ENCODE peak calls at places on chromosomes 16 and 17, in four cellular contexts. J is A549, P is neural progenitor cell, U is foreskin fibroblast. L is an unnamed sample.
A peak's percentile ranks its signal among the peaks of the same experiment; 100 is the strongest.

GRCh38 chr17:62720126-62720850 is 87.8 kb downstream of the MARCHF10 start:
- DNase-seq in J (peak; percentile 55), P (peak; percentile 33), U (no peak), L (no peak)

GRCh38 chr17:7582401-7583252 is 1.0 kb upstream of the MPDU1 start:
- DNase-seq in J (no peak), P (no peak), U (no peak), L (no peak)

GRCh38 chr17:11551442-11551841 is 46.8 kb upstream of the DNAH9 start:
- DNase-seq in J (no peak), P (no peak), U (no peak), L (no peak)

GRCh38 chr17:67435122-67435521 is 58.0 kb downstream of the PITPNC1 start:
- DNase-seq in J (no peak), P (no peak), U (no peak), L (no peak)

GRCh38 chr16:69116911-69117310 is 11.5 kb downstream of the HAS3 start:
- DNase-seq in J (no peak), P (no peak), U (no peak), L (no peak)

GRCh38 chr16:13453938-13454553 is 465.9 kb upstream of the ERCC4 start:
- DNase-seq in J (peak; percentile 16), P (peak; percentile 60), U (peak; percentile 76), L (peak; percentile 24)

GRCh38 chr16:4317471-4318170 is 1.8 kb downstream of the GLIS2 start:
- DNase-seq in J (peak; percentile 82), P (peak; percentile 84), U (peak; percentile 50), L (no peak)

GRCh38 chr16:87150359-87151280 is 166.6 kb downstream of the C16orf95 start:
- DNase-seq in J (no peak), P (no peak), U (no peak), L (no peak)

GRCh38 chr17:1160591-1161041 is 19.2 kb downstream of the ABR start:
- DNase-seq in J (no peak), P (no peak), U (no peak), L (no peak)

GRCh38 chr17:47703671-47704070 is 9.7 kb downstream of the TBKBP1 start:
- DNase-seq in J (no peak), P (no peak), U (no peak), L (no peak)

GRCh38 chr16:22191966-22192260 is 14.2 kb upstream of the EEF2K start:
- DNase-seq in J (no peak), P (no peak), U (peak; percentile 42), L (no peak)

GRCh38 chr16:53849585-53849984 is 145.6 kb downstream of the FTO start:
- DNase-seq in J (no peak), P (no peak), U (no peak), L (no peak)

GRCh38 chr16:84055801-84056634 is 13.4 kb upstream of the SLC38A8 start:
- DNase-seq in J (no peak), P (no peak), U (no peak), L (no peak)

GRCh38 chr17:56817066-56817465 is 16.7 kb downstream of the C17orf67 start:
- DNase-seq in J (no peak), P (no peak), U (no peak), L (no peak)

GRCh38 chr17:6903516-6903915 is 72.0 kb upstream of the TEKT1 start:
- DNase-seq in J (no peak), P (no peak), U (no peak), L (no peak)

GRCh38 chr17:56603486-56604238 is 10.2 kb downstream of the NOG start:
- DNase-seq in J (no peak), P (no peak), U (no peak), L (no peak)

GRCh38 chr17:55340726-55341125 is 76.0 kb downstream of the HLF start:
- DNase-seq in J (no peak), P (no peak), U (peak; percentile 33), L (no peak)

GRCh38 chr16:81005644-81006471 is 827 bp downstream of the CMC2 start:
- DNase-seq in J (peak; percentile 57), P (peak; percentile 48), U (peak; percentile 44), L (no peak)

GRCh38 chr16:81003610-81004460 is 2.9 kb downstream of the CMC2 start:
- DNase-seq in J (no peak), P (no peak), U (no peak), L (no peak)

GRCh38 chr16:81004646-81005353 is 1.9 kb downstream of the CMC2 start:
- DNase-seq in J (peak; percentile 50), P (peak; percentile 75), U (peak; percentile 77), L (peak; percentile 29)

GRCh38 chr16:81008151-81008789 is 1.3 kb downstream of the CENPN start:
- DNase-seq in J (no peak), P (no peak), U (no peak), L (no peak)

GRCh38 chr16:81006472-81007311 is at the start of the genes CENPN and CMC2:
- DNase-seq in J (peak; percentile 99), P (peak; percentile 99), U (peak; percentile 99), L (peak; percentile 98)
- TF ChIP-seq CTCF in J (no peak), P (no peak), U (no peak), L (no peak)

GRCh38 chr17:29622337-29623282 is at the start of gene CORO6:
- DNase-seq in J (peak; percentile 50), P (peak; percentile 92), U (peak; percentile 71), L (peak; percentile 75)
- H3K4me3 ChIP-seq in J (peak within 1 kb of the TSS; percentile 61), P (peak within 1 kb of the TSS; percentile 75), U (peak within 1 kb of the TSS; percentile 70), L (peak within 1 kb of the TSS; percentile 69)

DNA sequence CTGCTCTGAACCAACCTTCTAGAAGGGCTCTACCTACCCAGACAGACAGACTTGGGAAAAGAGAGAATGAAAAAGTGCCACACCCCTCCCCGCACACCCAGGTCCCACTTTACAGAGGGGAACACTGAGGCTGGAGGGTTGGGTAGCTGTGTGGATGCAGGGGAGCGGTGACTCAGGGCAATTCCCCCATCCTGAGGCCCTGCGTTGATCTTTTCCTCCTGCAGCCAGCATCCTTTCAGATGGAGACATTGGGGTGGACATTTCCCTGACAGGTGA is 10.0 kb downstream of the CETP start:
- DNase-seq in J (no peak), P (no peak), U (no peak), L (no peak)
- TF ChIP-seq CTCF in J (no peak), P (no peak), U (no peak), L (no peak)

GRCh38 chr16:79164378-79164720 is 436.2 kb downstream of the MAF start:
- DNase-seq in J (no peak), P (no peak), U (no peak), L (no peak)
- H3K4me3 ChIP-seq in J (no peak overlapping the region), P (no peak overlapping the region), U (no peak overlapping the region), L (no peak overlapping the region)

DNA sequence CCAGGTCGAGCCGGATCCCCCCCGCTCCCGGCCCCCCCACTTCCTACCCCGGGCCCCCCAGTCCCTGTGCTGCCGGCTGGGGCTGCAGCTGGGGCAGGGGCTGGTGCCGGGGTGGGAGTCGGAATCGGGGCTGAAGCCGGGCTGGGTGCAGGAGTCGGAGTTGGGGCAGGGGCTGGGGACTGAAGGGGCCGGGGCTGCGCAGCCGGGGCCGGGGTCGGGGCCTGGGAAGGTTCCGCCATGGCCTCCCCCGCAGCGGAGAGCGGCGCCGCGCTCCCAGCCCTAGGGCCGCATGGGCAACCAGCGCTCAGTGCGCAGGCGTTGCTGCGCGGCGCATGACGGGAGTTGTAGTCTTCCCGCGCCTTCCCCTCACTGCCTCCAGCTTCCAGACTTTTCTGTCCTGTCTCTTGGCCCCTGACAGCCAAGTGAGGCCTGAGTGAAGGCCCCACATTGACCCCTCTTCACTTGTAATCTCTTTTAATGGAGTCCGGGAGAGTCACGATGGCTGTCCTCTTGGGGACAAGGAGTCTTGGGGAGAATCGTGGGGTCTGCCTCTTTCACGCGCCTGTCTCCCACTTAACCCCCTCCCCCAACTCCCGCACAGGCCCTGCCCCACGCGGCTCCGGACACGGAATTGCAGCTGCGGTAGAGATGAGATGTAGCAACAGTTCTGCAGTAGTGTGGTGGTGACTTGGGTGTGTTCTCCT is at the start of gene KAT2A:
- DNase-seq in J (peak; percentile 89), P (peak; percentile 93), U (peak; percentile 95), L (peak; percentile 89)
- TF ChIP-seq CTCF in J (no peak), P (no peak), U (no peak), L (no peak)

GRCh38 chr16:65123846-65124513 is 2.1 kb upstream of the CDH11 start:
- DNase-seq in J (no peak), P (peak; percentile 14), U (no peak), L (no peak)

GRCh38 chr16:65121870-65122723 is at the start of gene CDH11:
- DNase-seq in J (no peak), P (peak; percentile 93), U (peak; percentile 93), L (peak; percentile 51)

GRCh38 chr16:65122974-65123845 is 1.3 kb upstream of the CDH11 start:
- DNase-seq in J (no peak), P (peak; percentile 69), U (peak; percentile 86), L (peak; percentile 15)

GRCh38 chr16:65120811-65121721 is 797 bp downstream of the CDH11 start:
- DNase-seq in J (peak; percentile 12), P (peak; percentile 59), U (peak; percentile 63), L (peak; percentile 16)

DNA sequence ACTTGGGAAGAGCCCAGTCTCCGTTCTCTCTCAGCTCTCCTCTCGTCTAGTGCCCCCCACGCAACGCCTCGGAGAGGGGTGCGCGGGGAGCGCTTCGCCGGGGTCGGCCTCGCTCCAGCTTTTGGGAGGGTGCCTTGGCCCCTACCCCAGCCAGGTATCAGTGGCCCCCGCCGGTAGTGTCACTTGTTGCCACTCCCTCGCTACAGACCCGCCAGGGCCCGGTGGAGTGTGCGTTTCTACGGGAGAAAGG is 786 bp upstream of the CDH11 start:
- DNase-seq in J (no peak), P (no peak), U (no peak), L (no peak)
- H3K4me3 ChIP-seq in J (peak overlapping the region; percentile 36), P (peak overlapping the region; percentile 93), U (peak overlapping the region; percentile 91), L (peak overlapping the region; percentile 69)

L was measured in BE2C.